ENCODE peak calls at places on chromosome 16, in eight cellular contexts. C is coronary artery; K is endothelial cell of umbilical vein; Y is GM10248; X is astrocyte of the hippocampus; V is stimulated activated CD4-positive, alpha-beta T cell treated with anti-CD3 and anti-CD28 coated beads, Interleukin-1b, Interleukin-23, amount 100 ng/mL, for 24 hours; T is GM20000; Q is 8988T. S is an unnamed sample.

GRCh38 chr16:81486555-81487061 is 42.0 kb downstream of the CMIP start:
- DNase-seq in V (no peak), Y (no peak), Q (no peak), X (peak), T (no peak), K (no peak), C (peak), S (no peak)

GRCh38 chr16:51355871-51356270 is 204.8 kb upstream of the SALL1 start:
- DNase-seq in T (no peak), Y (no peak), X (peak), K (no peak), V (no peak), Q (no peak), C (no peak), S (no peak)

GRCh38 chr16:26561303-26561702 is 505.4 kb upstream of the C16orf82 start:
- DNase-seq in T (no peak), Q (no peak), K (no peak), C (no peak), V (no peak), Y (no peak), X (no peak), S (no peak)

GRCh38 chr16:26058326-26058725 is 366.6 kb downstream of the HS3ST4 start:
- DNase-seq in V (no peak), C (no peak), K (no peak), Q (no peak), X (no peak), T (no peak), Y (no peak), S (no peak)

GRCh38 chr16:1812732-1813163 is 13.9 kb downstream of the HAGH start:
- DNase-seq in T (no peak), C (no peak), Q (peak), K (peak), V (no peak), Y (no peak), X (peak), S (no peak)

GRCh38 chr16:51198349-51198748 is 47.3 kb upstream of the SALL1 start:
- DNase-seq in T (no peak), V (no peak), C (no peak), Y (no peak), X (no peak), Q (no peak), K (no peak), S (no peak)

GRCh38 chr16:51880776-51881175 is 666.2 kb downstream of the TOX3 start:
- DNase-seq in T (no peak), Y (no peak), K (no peak), C (no peak), X (peak), Q (no peak), V (no peak), S (no peak)

GRCh38 chr16:11393366-11393765 is 48.1 kb downstream of the RMI2 start:
- DNase-seq in V (no peak), Y (no peak), X (no peak), Q (no peak), C (no peak), K (no peak), T (no peak), S (no peak)

GRCh38 chr16:58306327-58306726 is 11.5 kb upstream of the PRSS54 start:
- DNase-seq in K (peak), C (no peak), X (peak), Y (no peak), Q (no peak), V (peak), T (no peak), S (no peak)

GRCh38 chr16:2529061-2529931 is 1.9 kb downstream of the CEMP1 start:
- DNase-seq in T (no peak), C (peak), K (no peak), Q (peak), Y (no peak), V (no peak), X (no peak), S (no peak)

GRCh38 chr16:87850009-87851006 is 19.0 kb downstream of the SLC7A5 start:
- DNase-seq in C (no peak), V (peak), K (peak), T (peak), X (peak), Y (peak), Q (peak), S (peak)

S was measured in GM18507.